ENCODE peak calls at places on chromosomes 5 and 9, in five cellular contexts. Z is AG10803, G is kidney tubule cell, C is colonic mucosa, F is aorta. U is an unnamed sample.

GRCh38 chr5:112555691-112556090 is 136.6 kb upstream of the EPB41L4A start:
- DNase-seq in C (no peak), G (peak; percentile 38), F (no peak), Z (peak; percentile 74), U (peak; percentile 94)

GRCh38 chr5:4802044-4802443 is 338.1 kb upstream of the ADAMTS16 start:
- DNase-seq in Z (peak; percentile 3), F (no peak), C (no peak), G (peak; percentile 57), U (no peak)

GRCh38 chr9:95128177-95128524 is 189.4 kb downstream of the FANCC start:
- DNase-seq in C (no peak), G (no peak), F (no peak), Z (no peak), U (no peak)

GRCh38 chr5:388266-389196 is 54.4 kb upstream of the EXOC3 start:
- DNase-seq in Z (no peak), G (no peak), F (peak; percentile 42), C (peak; percentile 12), U (no peak)

GRCh38 chr5:109681763-109682162 is 8.0 kb upstream of the MAN2A1 start:
- DNase-seq in F (no peak), G (no peak), C (no peak), Z (no peak), U (no peak)

GRCh38 chr9:134965851-134966250 is 48.1 kb upstream of the FCN1 start:
- DNase-seq in G (no peak), Z (no peak), C (no peak), F (no peak), U (no peak)

GRCh38 chr5:168324864-168325615 is 33.6 kb downstream of the WWC1 start:
- DNase-seq in F (no peak), G (peak; percentile 98), Z (peak; percentile 47), C (peak; percentile 60), U (no peak)

GRCh38 chr9:95764920-95765319 is 110.6 kb upstream of the ERCC6L2 start:
- DNase-seq in F (no peak), C (no peak), Z (no peak), G (no peak), U (no peak)

GRCh38 chr5:96745844-96746531 is 61.8 kb downstream of the ERAP1 start:
- DNase-seq in G (peak; percentile 4), F (no peak), C (no peak), Z (peak; percentile 67), U (no peak)

U was measured in LHCN-M2.